ENCODE peak calls at places on chromosomes 5 and 9, in four cellular contexts. O is hepatocyte, K is AG08395, U is islet precursor cell. P is an unnamed sample.

GRCh38 chr9:135010921-135011320 is 76.5 kb upstream of the OLFM1 start:
- DNase-seq in O (no peak), K (no peak), U (no peak), P (peak)

GRCh38 chr9:126482361-126483044 is 131.2 kb upstream of the LMX1B start:
- DNase-seq in O (peak), K (peak), U (peak), P (peak)

GRCh38 chr5:81233080-81233634 is at the start of gene CKMT2:
- DNase-seq in O (peak), K (peak), U (peak), P (peak)

GRCh38 chr9:132609829-132610228 is 27.4 kb downstream of the BARHL1 start:
- DNase-seq in O (no peak), K (peak), U (peak), P (no peak)

GRCh38 chr9:21395778-21396717 is 10.8 kb upstream of the IFNA2 start:
- DNase-seq in O (peak), K (no peak), U (peak), P (peak)

GRCh38 chr9:110820378-110820777 is 151.8 kb downstream of the MUSK start:
- DNase-seq in O (no peak), K (no peak), U (no peak), P (no peak)

GRCh38 chr5:120256376-120256775 is 207.7 kb upstream of the PRR16 start:
- DNase-seq in O (no peak), K (no peak), U (no peak), P (no peak)

GRCh38 chr5:10521466-10522223 is 42.2 kb upstream of the ANKRD33B start:
- DNase-seq in O (no peak), K (no peak), U (no peak), P (no peak)

GRCh38 chr5:139382371-139382770 is 726 bp downstream of the SLC23A1 start:
- DNase-seq in O (no peak), K (no peak), U (no peak), P (no peak)

GRCh38 chr9:98074119-98074990 is 17.8 kb downstream of the NANS start:
- DNase-seq in O (peak), K (peak), U (peak), P (peak)

GRCh38 chr5:177234761-177235315 is 68.7 kb downstream of the RAB24 start:
- DNase-seq in O (no peak), K (no peak), U (no peak), P (no peak)

GRCh38 chr5:143400541-143401252 is 2.8 kb downstream of the NR3C1 start:
- DNase-seq in O (no peak), K (no peak), U (no peak), P (peak)

GRCh38 chr5:97778451-97778850 is 595.4 kb upstream of the RIOK2 start:
- DNase-seq in O (no peak), K (no peak), U (no peak), P (no peak)

GRCh38 chr5:66742083-66742895 is 146.1 kb downstream of the MAST4 start:
- DNase-seq in O (no peak), K (peak), U (no peak), P (peak)

GRCh38 chr5:14946813-14947640 is 75.4 kb upstream of the ANKH start:
- DNase-seq in O (peak), K (peak), U (no peak), P (peak)

GRCh38 chr9:20621553-20622329 is 558 bp downstream of the MLLT3 start:
- DNase-seq in O (peak), K (peak), U (peak), P (peak)

GRCh38 chr5:134224905-134225779 is 731 bp downstream of the PPP2CA start:
- DNase-seq in O (peak), K (peak), U (peak), P (peak)

GRCh38 chr5:151757233-151758140 is 944 bp downstream of the ATOX1 start:
- DNase-seq in O (peak), K (peak), U (peak), P (no peak)

GRCh38 chr9:80866121-80866520 is 823.2 kb downstream of the TLE1 start:
- DNase-seq in O (no peak), K (no peak), U (peak), P (no peak)

GRCh38 chr9:83041771-83042170 is 21.2 kb downstream of the RASEF start:
- DNase-seq in O (no peak), K (no peak), U (no peak), P (no peak)

GRCh38 chr5:37720550-37720952 is 119.3 kb downstream of the GDNF start:
- DNase-seq in O (no peak), K (no peak), U (no peak), P (no peak)

GRCh38 chr5:71809446-71809845 is 90.4 kb downstream of the CARTPT start:
- DNase-seq in O (no peak), K (no peak), U (no peak), P (no peak)

GRCh38 chr5:160398806-160399205 is 1.0 kb downstream of the FAM200C start:
- DNase-seq in O (no peak), K (peak), U (no peak), P (no peak)

GRCh38 chr5:55668356-55668755 is 43.8 kb downstream of the SLC38A9 start:
- DNase-seq in O (peak), K (peak), U (peak), P (no peak)

GRCh38 chr9:76441551-76442322 is 17.2 kb upstream of the GCNT1 start:
- DNase-seq in O (no peak), K (peak), U (peak), P (peak)

GRCh38 chr5:81315336-81315735 is 13.9 kb downstream of the ZCCHC9 start:
- DNase-seq in O (no peak), K (peak), U (no peak), P (no peak)

GRCh38 chr5:143297756-143298155 is 105.7 kb downstream of the NR3C1 start:
- DNase-seq in O (no peak), K (no peak), U (no peak), P (no peak)

GRCh38 chr5:93401844-93402243 is 179.2 kb downstream of the NR2F1-AS1 start:
- DNase-seq in O (no peak), K (no peak), U (no peak), P (no peak)

GRCh38 chr9:127785023-127785932 is 556 bp upstream of the CDK9 start:
- DNase-seq in O (peak), K (peak), U (peak), P (peak)

GRCh38 chr5:71788794-71789193 is 69.7 kb downstream of the CARTPT start:
- DNase-seq in O (no peak), K (no peak), U (no peak), P (no peak)

GRCh38 chr5:10593531-10594181 is 29.8 kb downstream of the ANKRD33B start:
- DNase-seq in O (no peak), K (no peak), U (peak), P (no peak)

GRCh38 chr5:16615737-16616535 is 861 bp downstream of the RETREG1 start:
- DNase-seq in O (peak), K (no peak), U (no peak), P (peak)

GRCh38 chr9:73269430-73270101 is 117.9 kb downstream of the ANXA1 start:
- DNase-seq in O (peak), K (no peak), U (no peak), P (peak)

GRCh38 chr5:106854941-106855340 is 815.8 kb downstream of the EFNA5 start:
- DNase-seq in O (no peak), K (no peak), U (no peak), P (no peak)

GRCh38 chr5:18764161-18764560 is 1129.9 kb downstream of the TAF11L14 start:
- DNase-seq in O (no peak), K (no peak), U (no peak), P (no peak)

GRCh38 chr9:89461302-89461701 is 36.6 kb downstream of the SEMA4D start:
- DNase-seq in O (no peak), K (peak), U (no peak), P (no peak)

GRCh38 chr5:102114525-102115069 is 181.5 kb downstream of the SLCO4C1 start:
- DNase-seq in O (no peak), K (no peak), U (no peak), P (no peak)

P was measured in left kidney.